ENCODE peak calls at places on chromosome 15, in four cellular contexts. One of them, this sample, is unnamed.

GRCh38 chr15:69903476-69904295 is 194.0 kb downstream of the TLE3 start:
- DNase-seq in activated CD4-positive, alpha-beta T cell treated with anti-CD3 and anti-CD28 coated beads, Interleukin-2, amount 50 U/mL, for 48 hours: no peak
- DNase-seq in AG08395: peak; percentile 43
- DNase-seq in ecto neural progenitor cell: peak; percentile 42
- DNase-seq in this sample: no peak

GRCh38 chr15:84590406-84590805 is 10.4 kb upstream of the ZSCAN2 start:
- DNase-seq in activated CD4-positive, alpha-beta T cell treated with anti-CD3 and anti-CD28 coated beads, Interleukin-2, amount 50 U/mL, for 48 hours: no peak
- DNase-seq in AG08395: no peak
- DNase-seq in ecto neural progenitor cell: no peak
- DNase-seq in this sample: no peak

GRCh38 chr15:68782589-68783161 is 38.0 kb downstream of the ANP32A start:
- DNase-seq in activated CD4-positive, alpha-beta T cell treated with anti-CD3 and anti-CD28 coated beads, Interleukin-2, amount 50 U/mL, for 48 hours: no peak
- DNase-seq in AG08395: no peak
- DNase-seq in ecto neural progenitor cell: no peak
- DNase-seq in this sample: no peak

GRCh38 chr15:81294501-81294850 is 29.5 kb downstream of the STARD5 start:
- DNase-seq in activated CD4-positive, alpha-beta T cell treated with anti-CD3 and anti-CD28 coated beads, Interleukin-2, amount 50 U/mL, for 48 hours: peak; percentile 51
- DNase-seq in AG08395: no peak
- DNase-seq in ecto neural progenitor cell: no peak
- DNase-seq in this sample: no peak

GRCh38 chr15:50938525-50938924 is 30.0 kb downstream of the AP4E1 start:
- DNase-seq in activated CD4-positive, alpha-beta T cell treated with anti-CD3 and anti-CD28 coated beads, Interleukin-2, amount 50 U/mL, for 48 hours: no peak
- DNase-seq in AG08395: no peak
- DNase-seq in ecto neural progenitor cell: no peak
- DNase-seq in this sample: no peak

GRCh38 chr15:33021806-33022389 is 172.6 kb downstream of the FMN1 start:
- DNase-seq in activated CD4-positive, alpha-beta T cell treated with anti-CD3 and anti-CD28 coated beads, Interleukin-2, amount 50 U/mL, for 48 hours: no peak
- DNase-seq in AG08395: peak; percentile 79
- DNase-seq in ecto neural progenitor cell: no peak
- DNase-seq in this sample: peak; percentile 37

GRCh38 chr15:43517354-43518072 is at the start of gene MAP1A:
- DNase-seq in activated CD4-positive, alpha-beta T cell treated with anti-CD3 and anti-CD28 coated beads, Interleukin-2, amount 50 U/mL, for 48 hours: no peak
- DNase-seq in AG08395: peak; percentile 89
- DNase-seq in ecto neural progenitor cell: peak; percentile 86
- DNase-seq in this sample: peak; percentile 87

GRCh38 chr15:88385078-88385700 is 82.0 kb downstream of the MRPL46 start:
- DNase-seq in activated CD4-positive, alpha-beta T cell treated with anti-CD3 and anti-CD28 coated beads, Interleukin-2, amount 50 U/mL, for 48 hours: peak; percentile 31
- DNase-seq in AG08395: peak; percentile 53
- DNase-seq in ecto neural progenitor cell: no peak
- DNase-seq in this sample: no peak

GRCh38 chr15:97904196-97904572 is 56.3 kb upstream of the ARRDC4 start:
- DNase-seq in activated CD4-positive, alpha-beta T cell treated with anti-CD3 and anti-CD28 coated beads, Interleukin-2, amount 50 U/mL, for 48 hours: peak; percentile 21
- DNase-seq in AG08395: peak; percentile 83
- DNase-seq in ecto neural progenitor cell: peak; percentile 90
- DNase-seq in this sample: peak; percentile 33

GRCh38 chr15:78242128-78242527 is 7.8 kb upstream of the ACSBG1 start:
- DNase-seq in activated CD4-positive, alpha-beta T cell treated with anti-CD3 and anti-CD28 coated beads, Interleukin-2, amount 50 U/mL, for 48 hours: peak; percentile 37
- DNase-seq in AG08395: no peak
- DNase-seq in ecto neural progenitor cell: no peak
- DNase-seq in this sample: peak; percentile 35

GRCh38 chr15:35208353-35208752 is 123.3 kb upstream of the NANOGP8 start:
- DNase-seq in activated CD4-positive, alpha-beta T cell treated with anti-CD3 and anti-CD28 coated beads, Interleukin-2, amount 50 U/mL, for 48 hours: no peak
- DNase-seq in AG08395: no peak
- DNase-seq in ecto neural progenitor cell: no peak
- DNase-seq in this sample: no peak

GRCh38 chr15:39110336-39110735 is 470.5 kb upstream of the THBS1 start:
- DNase-seq in activated CD4-positive, alpha-beta T cell treated with anti-CD3 and anti-CD28 coated beads, Interleukin-2, amount 50 U/mL, for 48 hours: no peak
- DNase-seq in AG08395: peak; percentile 71
- DNase-seq in ecto neural progenitor cell: no peak
- DNase-seq in this sample: no peak

GRCh38 chr15:27492021-27492621 is 521.1 kb downstream of the GABRG3 start:
- DNase-seq in activated CD4-positive, alpha-beta T cell treated with anti-CD3 and anti-CD28 coated beads, Interleukin-2, amount 50 U/mL, for 48 hours: no peak
- DNase-seq in AG08395: peak; percentile 68
- DNase-seq in ecto neural progenitor cell: no peak
- DNase-seq in this sample: no peak

GRCh38 chr15:89971592-89971997 is 29.5 kb upstream of the ZNF710 start:
- DNase-seq in activated CD4-positive, alpha-beta T cell treated with anti-CD3 and anti-CD28 coated beads, Interleukin-2, amount 50 U/mL, for 48 hours: peak; percentile 71
- DNase-seq in AG08395: peak; percentile 76
- DNase-seq in ecto neural progenitor cell: peak; percentile 77
- DNase-seq in this sample: peak; percentile 65

GRCh38 chr15:43941071-43941470 is 114.3 kb downstream of the WDR76 start:
- DNase-seq in activated CD4-positive, alpha-beta T cell treated with anti-CD3 and anti-CD28 coated beads, Interleukin-2, amount 50 U/mL, for 48 hours: no peak
- DNase-seq in AG08395: no peak
- DNase-seq in ecto neural progenitor cell: no peak
- DNase-seq in this sample: no peak

GRCh38 chr15:68576253-68577236 is 2.2 kb upstream of the CORO2B start:
- DNase-seq in activated CD4-positive, alpha-beta T cell treated with anti-CD3 and anti-CD28 coated beads, Interleukin-2, amount 50 U/mL, for 48 hours: no peak
- DNase-seq in AG08395: no peak
- DNase-seq in ecto neural progenitor cell: no peak
- DNase-seq in this sample: peak; percentile 73

GRCh38 chr15:80402339-80402738 is 1.8 kb upstream of the ARNT2 start:
- DNase-seq in activated CD4-positive, alpha-beta T cell treated with anti-CD3 and anti-CD28 coated beads, Interleukin-2, amount 50 U/mL, for 48 hours: no peak
- DNase-seq in AG08395: no peak
- DNase-seq in ecto neural progenitor cell: no peak
- DNase-seq in this sample: no peak

GRCh38 chr15:27573800-27574485 is 525.2 kb downstream of the OCA2 start:
- DNase-seq in activated CD4-positive, alpha-beta T cell treated with anti-CD3 and anti-CD28 coated beads, Interleukin-2, amount 50 U/mL, for 48 hours: no peak
- DNase-seq in AG08395: no peak
- DNase-seq in ecto neural progenitor cell: no peak
- DNase-seq in this sample: no peak

GRCh38 chr15:80492874-80493273 is 88.7 kb downstream of the ARNT2 start:
- DNase-seq in activated CD4-positive, alpha-beta T cell treated with anti-CD3 and anti-CD28 coated beads, Interleukin-2, amount 50 U/mL, for 48 hours: no peak
- DNase-seq in AG08395: no peak
- DNase-seq in ecto neural progenitor cell: no peak
- DNase-seq in this sample: no peak

GRCh38 chr15:58957101-58957973 is 23.9 kb upstream of the SLTM start:
- DNase-seq in activated CD4-positive, alpha-beta T cell treated with anti-CD3 and anti-CD28 coated beads, Interleukin-2, amount 50 U/mL, for 48 hours: peak; percentile 60
- DNase-seq in AG08395: peak; percentile 57
- DNase-seq in ecto neural progenitor cell: peak; percentile 60
- DNase-seq in this sample: peak; percentile 61

GRCh38 chr15:31393441-31394091 is 66.9 kb downstream of the KLF13 start:
- DNase-seq in activated CD4-positive, alpha-beta T cell treated with anti-CD3 and anti-CD28 coated beads, Interleukin-2, amount 50 U/mL, for 48 hours: no peak
- DNase-seq in AG08395: no peak
- DNase-seq in ecto neural progenitor cell: peak; percentile 49
- DNase-seq in this sample: no peak

GRCh38 chr15:65372787-65373067 is 5.1 kb downstream of the IGDCC3 start:
- DNase-seq in activated CD4-positive, alpha-beta T cell treated with anti-CD3 and anti-CD28 coated beads, Interleukin-2, amount 50 U/mL, for 48 hours: no peak
- DNase-seq in AG08395: no peak
- DNase-seq in ecto neural progenitor cell: no peak
- DNase-seq in this sample: no peak

GRCh38 chr15:33201376-33202189 is 7.1 kb upstream of the FMN1 start:
- DNase-seq in activated CD4-positive, alpha-beta T cell treated with anti-CD3 and anti-CD28 coated beads, Interleukin-2, amount 50 U/mL, for 48 hours: peak; percentile 66
- DNase-seq in AG08395: peak; percentile 49
- DNase-seq in ecto neural progenitor cell: peak; percentile 76
- DNase-seq in this sample: no peak

GRCh38 chr15:70064441-70064840 is 33.3 kb downstream of the TLE3 start:
- DNase-seq in activated CD4-positive, alpha-beta T cell treated with anti-CD3 and anti-CD28 coated beads, Interleukin-2, amount 50 U/mL, for 48 hours: no peak
- DNase-seq in AG08395: no peak
- DNase-seq in ecto neural progenitor cell: no peak
- DNase-seq in this sample: no peak

GRCh38 chr15:38635170-38635569 is 70.6 kb upstream of the RASGRP1 start:
- DNase-seq in activated CD4-positive, alpha-beta T cell treated with anti-CD3 and anti-CD28 coated beads, Interleukin-2, amount 50 U/mL, for 48 hours: no peak
- DNase-seq in AG08395: no peak
- DNase-seq in ecto neural progenitor cell: peak; percentile 55
- DNase-seq in this sample: no peak

GRCh38 chr15:29631076-29632070 is 190.9 kb downstream of the TJP1 start:
- DNase-seq in activated CD4-positive, alpha-beta T cell treated with anti-CD3 and anti-CD28 coated beads, Interleukin-2, amount 50 U/mL, for 48 hours: no peak
- DNase-seq in AG08395: no peak
- DNase-seq in ecto neural progenitor cell: no peak
- DNase-seq in this sample: no peak

GRCh38 chr15:91694131-91694828 is 159.2 kb upstream of the SLCO3A1 start:
- DNase-seq in activated CD4-positive, alpha-beta T cell treated with anti-CD3 and anti-CD28 coated beads, Interleukin-2, amount 50 U/mL, for 48 hours: no peak
- DNase-seq in AG08395: peak; percentile 60
- DNase-seq in ecto neural progenitor cell: no peak
- DNase-seq in this sample: no peak

GRCh38 chr15:45224596-45225217 is 27.3 kb upstream of the SLC28A2 start:
- DNase-seq in activated CD4-positive, alpha-beta T cell treated with anti-CD3 and anti-CD28 coated beads, Interleukin-2, amount 50 U/mL, for 48 hours: no peak
- DNase-seq in AG08395: no peak
- DNase-seq in ecto neural progenitor cell: no peak
- DNase-seq in this sample: no peak